ENCODE peak calls at places on chromosomes 7 and 10, in eight cellular contexts. A is activated T-cell treated with anti-CD3 and anti-CD28 coated beads, Interleukin-2, amount 50 U/mL, for 72 hours; J is HuH-7.5; E is fibroblast of gingiva; F is effector memory CD4-positive, alpha-beta T cell; W is central memory CD8-positive, alpha-beta T cell; U is KBM-7; X is endothelial cell. O is an unnamed sample.

GRCh38 chr10:121558246-121558645 is 40.0 kb downstream of the FGFR2 start:
- DNase-seq in A (no peak), J (no peak), E (no peak), F (no peak), W (no peak), U (no peak), X (no peak), O (no peak)

GRCh38 chr7:108464743-108465142 is 8.5 kb upstream of the NRCAM start:
- DNase-seq in A (no peak), J (no peak), E (no peak), F (no peak), W (no peak), U (no peak), X (no peak), O (no peak)

GRCh38 chr7:20222219-20222828 is 5.1 kb upstream of the MACC1 start:
- DNase-seq in A (no peak), J (no peak), E (no peak), F (no peak), W (no peak), U (no peak), X (no peak), O (no peak)

GRCh38 chr7:131717181-131717580 is 160.8 kb upstream of the PODXL start:
- DNase-seq in A (no peak), J (no peak), E (no peak), F (no peak), W (no peak), U (no peak), X (no peak), O (no peak)

GRCh38 chr7:127629268-127629854 is 11.4 kb upstream of the PAX4 start:
- DNase-seq in A (peak), J (peak), E (no peak), F (no peak), W (no peak), U (peak), X (peak), O (peak)

GRCh38 chr10:98910048-98910447 is 325.6 kb downstream of the HPSE2 start:
- DNase-seq in A (no peak), J (no peak), E (no peak), F (no peak), W (no peak), U (peak), X (no peak), O (no peak)

GRCh38 chr7:148483941-148484340 is 106.6 kb upstream of the C7orf33 start:
- DNase-seq in A (no peak), J (no peak), E (no peak), F (no peak), W (no peak), U (no peak), X (no peak), O (no peak)

GRCh38 chr7:150753826-150754603 is 16.8 kb downstream of the GIMAP5 start:
- DNase-seq in A (peak), J (no peak), E (no peak), F (no peak), W (no peak), U (peak), X (no peak), O (peak)

GRCh38 chr10:20614911-20615310 is 282.2 kb downstream of the NEBL start:
- DNase-seq in A (no peak), J (no peak), E (no peak), F (no peak), W (no peak), U (no peak), X (no peak), O (no peak)

GRCh38 chr10:28532223-28532508 is 752 bp upstream of the WAC start:
- DNase-seq in A (no peak), J (peak), E (no peak), F (no peak), W (no peak), U (no peak), X (no peak), O (peak)

GRCh38 chr10:78672898-78673297 is 395.9 kb upstream of the ZMIZ1 start:
- DNase-seq in A (no peak), J (no peak), E (peak), F (no peak), W (no peak), U (no peak), X (no peak), O (no peak)

GRCh38 chr7:103857435-103857834 is 132.0 kb downstream of the RELN start:
- DNase-seq in A (no peak), J (no peak), E (no peak), F (no peak), W (no peak), U (no peak), X (no peak), O (peak)

GRCh38 chr10:66151346-66151745 is 774.5 kb upstream of the LRRTM3 start:
- DNase-seq in A (no peak), J (no peak), E (no peak), F (no peak), W (no peak), U (no peak), X (no peak), O (no peak)

GRCh38 chr10:78808736-78809135 is 260.0 kb upstream of the ZMIZ1 start:
- DNase-seq in A (no peak), J (no peak), E (no peak), F (no peak), W (no peak), U (no peak), X (no peak), O (no peak)

GRCh38 chr7:116772423-116772852 is 89.9 kb upstream of the CAPZA2 start:
- DNase-seq in A (no peak), J (peak), E (peak), F (no peak), W (no peak), U (no peak), X (no peak), O (no peak)

GRCh38 chr7:134686782-134687181 is 40.1 kb downstream of the BPGM start:
- DNase-seq in A (no peak), J (no peak), E (no peak), F (no peak), W (no peak), U (no peak), X (no peak), O (no peak)

GRCh38 chr10:19819419-19820033 is 3.3 kb downstream of the PLXDC2 start:
- DNase-seq in A (no peak), J (no peak), E (peak), F (no peak), W (no peak), U (peak), X (no peak), O (peak)

GRCh38 chr7:106767073-106767472 is 98.0 kb upstream of the PIK3CG start:
- DNase-seq in A (no peak), J (no peak), E (no peak), F (no peak), W (no peak), U (peak), X (no peak), O (no peak)

GRCh38 chr10:43479275-43479674 is 42.4 kb downstream of the ZNF487 start:
- DNase-seq in A (no peak), J (no peak), E (peak), F (no peak), W (no peak), U (no peak), X (no peak), O (no peak)

GRCh38 chr10:3808689-3809199 is 23.7 kb upstream of the KLF6 start:
- DNase-seq in A (no peak), J (no peak), E (no peak), F (no peak), W (no peak), U (no peak), X (no peak), O (no peak)

GRCh38 chr10:104329754-104330153 is 8.5 kb downstream of the ITPRIP start:
- DNase-seq in A (no peak), J (no peak), E (peak), F (no peak), W (no peak), U (no peak), X (no peak), O (no peak)

O was measured in NCI-H1105 treated with DMSO at 0.1 percent for 48 hours.